ENCODE peak calls at places on chromosomes 6 and 20, in four cellular contexts. F, A, T and L are unnamed samples.

GRCh38 chr20:20786428-20786827 is 74.0 kb upstream of the RALGAPA2 start:
- DNase-seq in F (no peak), A (no peak), T (no peak), L (no peak)

GRCh38 chr20:44031001-44031574 is 116.4 kb downstream of the TOX2 start:
- DNase-seq in F (no peak), A (no peak), T (no peak), L (no peak)

GRCh38 chr6:86715676-86716075 is 221.7 kb upstream of the HTR1E start:
- DNase-seq in F (no peak), A (no peak), T (no peak), L (no peak)

GRCh38 chr6:73854998-73855718 is 159.2 kb downstream of the CD109 start:
- DNase-seq in F (no peak), A (peak), T (no peak), L (peak)

GRCh38 chr6:31485063-31485462 is 12.9 kb upstream of the MICB start:
- DNase-seq in F (no peak), A (no peak), T (no peak), L (no peak)

GRCh38 chr6:25754508-25754907 is at the start of gene SLC17A4:
- DNase-seq in F (no peak), A (no peak), T (no peak), L (no peak)

GRCh38 chr6:147741419-147741818 is 232.9 kb downstream of the SAMD5 start:
- DNase-seq in F (no peak), A (no peak), T (no peak), L (no peak)

GRCh38 chr6:161152527-161152862 is 121.4 kb downstream of the AGPAT4 start:
- DNase-seq in F (no peak), A (no peak), T (no peak), L (no peak)

GRCh38 chr6:39137235-39137634 is 22.2 kb upstream of the SAYSD1 start:
- DNase-seq in F (peak), A (peak), T (no peak), L (no peak)

GRCh38 chr6:129140571-129140970 is 257.6 kb downstream of the LAMA2 start:
- DNase-seq in F (no peak), A (no peak), T (no peak), L (no peak)

GRCh38 chr20:1987826-1988225 is 6.0 kb downstream of the PDYN start:
- DNase-seq in F (no peak), A (no peak), T (no peak), L (no peak)

GRCh38 chr20:63446174-63447024 is 26.1 kb downstream of the KCNQ2 start:
- DNase-seq in F (no peak), A (no peak), T (no peak), L (no peak)

GRCh38 chr6:71420693-71421328 is 132.2 kb downstream of the OGFRL1 start:
- DNase-seq in F (peak), A (no peak), T (no peak), L (no peak)

GRCh38 chr6:13673825-13674444 is 37.7 kb downstream of the RANBP9 start:
- DNase-seq in F (no peak), A (no peak), T (no peak), L (no peak)

GRCh38 chr20:38220587-38220986 is 39.9 kb downstream of the KIAA1755 start:
- DNase-seq in F (no peak), A (no peak), T (no peak), L (no peak)

GRCh38 chr6:29602564-29603361 is 17.8 kb downstream of the OR2H2 start:
- DNase-seq in F (peak), A (peak), T (no peak), L (peak)

GRCh38 chr6:24394777-24395437 is 7.8 kb upstream of the MRS2 start:
- DNase-seq in F (no peak), A (no peak), T (no peak), L (no peak)

GRCh38 chr6:14896475-14896874 is 349.4 kb upstream of the JARID2 start:
- DNase-seq in F (no peak), A (no peak), T (no peak), L (no peak)

GRCh38 chr20:58457083-58457680 is 58.0 kb downstream of the APCDD1L start:
- DNase-seq in F (no peak), A (no peak), T (no peak), L (no peak)

GRCh38 chr6:133466666-133467065 is 225.5 kb downstream of the EYA4 start:
- DNase-seq in F (no peak), A (no peak), T (no peak), L (no peak)

GRCh38 chr6:26476893-26477292 is 19.1 kb downstream of the BTN2A1 start:
- DNase-seq in F (no peak), A (peak), T (no peak), L (no peak)

GRCh38 chr6:82144852-82145332 is 102.7 kb downstream of the IBTK start:
- DNase-seq in F (no peak), A (no peak), T (no peak), L (peak)

GRCh38 chr20:33653218-33653899 is 8.8 kb upstream of the C20orf144 start:
- DNase-seq in F (peak), A (peak), T (no peak), L (peak)

GRCh38 chr6:149060985-149061760 is 256.3 kb upstream of the TAB2 start:
- DNase-seq in F (no peak), A (no peak), T (no peak), L (no peak)

GRCh38 chr6:81834141-81834621 is 81.7 kb upstream of the TENT5A start:
- DNase-seq in F (no peak), A (no peak), T (no peak), L (no peak)

GRCh38 chr20:1215386-1216170 is 10.3 kb upstream of the RAD21L1 start:
- DNase-seq in F (no peak), A (peak), T (no peak), L (no peak)

GRCh38 chr6:81797594-81797993 is 45.1 kb upstream of the TENT5A start:
- DNase-seq in F (no peak), A (no peak), T (no peak), L (no peak)

GRCh38 chr20:56631990-56632327 is 2.9 kb downstream of the TFAP2C start:
- DNase-seq in F (no peak), A (no peak), T (no peak), L (no peak)

GRCh38 chr20:54203281-54203680 is 4.6 kb upstream of the PFDN4 start:
- DNase-seq in F (no peak), A (no peak), T (no peak), L (no peak)

GRCh38 chr6:36149436-36149835 is 19.1 kb downstream of the MAPK13 start:
- DNase-seq in F (no peak), A (no peak), T (no peak), L (no peak)

GRCh38 chr6:3280091-3280490 is 21.3 kb downstream of the PSMG4 start:
- DNase-seq in F (no peak), A (no peak), T (no peak), L (no peak)

GRCh38 chr6:125853740-125854139 is 63.0 kb downstream of the NCOA7 start:
- DNase-seq in F (no peak), A (no peak), T (no peak), L (no peak)

GRCh38 chr6:36963451-36964290 is 9.1 kb downstream of the PI16 start:
- DNase-seq in F (peak), A (no peak), T (no peak), L (no peak)

GRCh38 chr6:140394141-140394540 is 1019.7 kb upstream of the CITED2 start:
- DNase-seq in F (no peak), A (no peak), T (no peak), L (no peak)

GRCh38 chr6:37547564-37548061 is 47.9 kb upstream of the CCDC167 start:
- DNase-seq in F (no peak), A (no peak), T (no peak), L (no peak)

GRCh38 chr6:11039040-11039439 is 5.1 kb downstream of the ELOVL2 start:
- DNase-seq in F (no peak), A (no peak), T (no peak), L (no peak)

GRCh38 chr20:50379049-50379990 is 130.9 kb upstream of the PTPN1 start:
- DNase-seq in F (no peak), A (no peak), T (no peak), L (no peak)
- TF ChIP-seq SP1 in F (no peak), A (no peak), T (no peak), L (no peak)

DNA sequence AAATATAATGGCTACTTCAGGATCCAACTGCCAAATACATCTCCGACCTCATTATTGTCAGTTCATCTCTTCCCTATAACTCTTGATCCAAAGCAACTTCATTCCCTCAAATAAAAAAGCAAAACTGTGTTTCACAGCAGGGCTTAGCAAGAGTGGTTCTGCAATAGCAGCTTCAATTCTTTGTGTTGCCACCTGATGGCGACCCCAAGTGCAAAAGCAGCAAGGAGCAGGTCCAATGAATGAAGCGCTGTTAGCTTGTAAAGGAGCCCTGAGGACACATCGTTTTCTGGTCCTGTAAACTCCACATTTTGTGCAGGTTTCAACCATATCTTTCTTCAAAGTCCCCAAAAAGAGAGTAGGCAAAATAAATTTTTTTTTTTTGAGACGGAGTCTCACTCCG is 19.6 kb downstream of the RTN4IP1 start:
- DNase-seq in F (no peak), A (no peak), T (no peak), L (peak)
- TF ChIP-seq EGR1 in F (no peak), A (no peak), T (no peak), L (no peak)

GRCh38 chr20:23082846-23083552 is 3.1 kb downstream of the CD93 start:
- DNase-seq in F (no peak), A (no peak), T (no peak), L (no peak)
- TF ChIP-seq POLR2AphosphoS5 in F (no peak), A (no peak), T (no peak), L (no peak)

GRCh38 chr6:135161996-135162395 is 19.1 kb upstream of the MYB start:
- DNase-seq in F (no peak), A (no peak), T (no peak), L (no peak)

GRCh38 chr6:135165031-135165430 is 16.1 kb upstream of the MYB start:
- DNase-seq in F (no peak), A (no peak), T (no peak), L (no peak)

GRCh38 chr6:135161411-135161810 is 19.7 kb upstream of the MYB start:
- DNase-seq in F (no peak), A (no peak), T (no peak), L (no peak)

GRCh38 chr6:135163440-135163738 is 17.7 kb upstream of the MYB start:
- DNase-seq in F (no peak), A (no peak), T (peak), L (no peak)

DNA sequence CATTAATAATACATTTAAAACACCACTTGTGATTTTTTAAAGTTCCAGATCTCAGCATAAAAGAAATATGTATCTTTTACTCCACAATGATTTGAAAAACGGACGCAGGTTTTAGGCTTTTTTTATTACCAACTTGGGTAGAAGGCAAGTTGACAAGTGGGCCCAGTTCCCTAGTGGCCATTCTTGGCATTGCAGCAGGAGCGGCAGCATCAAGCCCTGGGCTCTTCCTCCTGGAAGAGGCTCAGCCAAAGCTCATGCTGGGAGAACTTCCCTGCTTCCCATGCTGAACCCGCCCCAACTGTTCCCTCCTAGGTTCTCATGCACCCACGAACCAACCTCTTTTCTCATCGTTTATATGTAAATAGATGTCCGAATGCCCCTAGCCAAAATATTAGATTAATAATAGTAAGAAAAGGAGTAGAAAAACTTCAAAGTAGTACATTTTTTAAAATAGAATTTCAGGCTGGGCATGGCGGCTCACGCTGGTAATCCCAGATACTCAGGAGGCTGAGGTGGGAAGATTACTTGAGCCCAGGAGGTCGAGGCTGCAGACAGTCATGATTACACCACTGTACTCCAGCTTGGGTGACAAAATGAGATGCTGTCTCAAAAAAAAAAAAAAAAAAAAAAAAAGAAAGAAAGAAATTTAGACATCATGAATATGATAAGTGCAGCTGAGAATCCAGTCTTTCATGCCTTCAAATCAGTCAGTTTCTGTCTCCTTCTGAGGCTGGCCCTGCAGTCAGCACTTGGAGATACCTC is 18.2 kb upstream of the MYB start:
- DNase-seq in F (peak), A (peak), T (no peak), L (peak)
- TF ChIP-seq SP1 in F (no peak), A (no peak), T (no peak), L (no peak)